ENCODE peak calls at places on chromosomes 2 and 18, in four cellular contexts. F is PC-3, S is GM23338, D is GM23248. I is an unnamed sample. For H3K4me1 and H3K9me2, the result is how much of the 10 kb centered on the place peaks cover.

GRCh38 chr2:230521386-230521785 is 105.4 kb downstream of the SP100 start:
- DNase-seq in S (no peak), F (no peak), D (no peak), I (no peak)

GRCh38 chr2:242004223-242004901 is 134.8 kb downstream of the RTP5 start:
- DNase-seq in D (no peak), S (no peak), F (no peak), I (no peak)

GRCh38 chr18:68847219-68847860 is 49.5 kb downstream of the CCDC102B start:
- DNase-seq in D (peak), S (peak), F (peak), I (peak)

GRCh38 chr2:142734231-142734630 is 143.2 kb upstream of the KYNU start:
- DNase-seq in D (no peak), F (no peak), S (no peak), I (no peak)

GRCh38 chr18:62732631-62733030 is 17.3 kb downstream of the PHLPP1 start:
- DNase-seq in F (no peak), S (no peak), D (no peak), I (no peak)

GRCh38 chr2:25123682-25124081 is 44.7 kb downstream of the POMC start:
- DNase-seq in D (no peak), S (no peak), F (no peak), I (no peak)

GRCh38 chr2:152335016-152335850 is at the start of gene FMNL2:
- DNase-seq in F (peak), D (peak), S (peak), I (peak)

GRCh38 chr2:109213646-109214417 is 84.8 kb downstream of the SH3RF3 start:
- DNase-seq in F (peak), S (no peak), D (peak), I (peak)

GRCh38 chr18:12821408-12821807 is 62.6 kb downstream of the PTPN2 start:
- DNase-seq in S (peak), D (no peak), F (no peak), I (no peak)

GRCh38 chr2:60437080-60437765 is 116.2 kb downstream of the BCL11A start:
- DNase-seq in F (no peak), S (no peak), D (no peak), I (no peak)

GRCh38 chr2:126749537-126749936 is 93.6 kb downstream of the GYPC start:
- DNase-seq in F (no peak), D (peak), S (peak), I (no peak)

GRCh38 chr2:111135910-111136297 is 15.2 kb downstream of the BCL2L11 start:
- DNase-seq in F (peak), D (peak), S (peak), I (no peak)

GRCh38 chr18:34847408-34847807 is 137.3 kb downstream of the DTNA start:
- DNase-seq in F (no peak), S (peak), D (no peak), I (no peak)

GRCh38 chr18:50161806-50162205 is 33.1 kb downstream of the MYO5B start:
- DNase-seq in D (no peak), S (no peak), F (peak), I (no peak)

GRCh38 chr2:201257941-201258665 is 2.2 kb upstream of the CASP8 start:
- DNase-seq in F (peak), D (peak), S (peak), I (peak)

GRCh38 chr2:182186132-182186735 is 200.6 kb downstream of the PPP1R1C start:
- DNase-seq in F (peak), S (peak), D (peak), I (peak)

GRCh38 chr2:85649201-85650190 is 18.5 kb downstream of the SFTPB start:
- DNase-seq in D (peak), S (no peak), F (peak), I (no peak)

GRCh38 chr2:170249761-170250160 is 71.8 kb downstream of the MYO3B start:
- DNase-seq in F (no peak), S (no peak), D (no peak), I (no peak)

GRCh38 chr2:19711470-19712372 is 190.1 kb downstream of the TTC32 start:
- DNase-seq in S (peak), F (peak), D (peak), I (peak)

GRCh38 chr2:218368621-218369153 is 12.0 kb downstream of the CATIP start:
- DNase-seq in S (peak), F (peak), D (peak), I (no peak)

GRCh38 chr18:79488311-79489047 is 92.7 kb downstream of the NFATC1 start:
- DNase-seq in F (no peak), S (no peak), D (no peak), I (no peak)

GRCh38 chr2:142965464-142965863 is 88.0 kb downstream of the KYNU start:
- DNase-seq in F (peak), D (peak), S (no peak), I (no peak)

GRCh38 chr2:74917702-74918619 is 40.5 kb upstream of the POLE4 start:
- DNase-seq in D (peak), F (peak), S (peak), I (no peak)

GRCh38 chr2:46798998-46799698 is 116.5 kb downstream of the MCFD2 start:
- DNase-seq in D (peak), S (no peak), F (no peak), I (no peak)

GRCh38 chr2:120243211-120243610 is 9.4 kb upstream of the RALB start:
- DNase-seq in D (peak), F (no peak), S (no peak), I (no peak)

GRCh38 chr2:47891369-47892337 is 14.6 kb downstream of the FBXO11 start:
- DNase-seq in F (no peak), D (peak), S (no peak), I (no peak)

GRCh38 chr2:32264422-32265149 is at the start of gene NLRC4:
- DNase-seq in D (no peak), S (no peak), F (no peak), I (peak)

GRCh38 chr2:137252934-137253333 is 487.6 kb downstream of the THSD7B start:
- DNase-seq in F (peak), S (no peak), D (peak), I (no peak)

GRCh38 chr2:216001612-216002215 is 11.6 kb downstream of the MREG start:
- DNase-seq in S (no peak), D (no peak), F (no peak), I (no peak)

GRCh38 chr2:113892004-113892740 is 2.3 kb downstream of the ACTR3 start:
- DNase-seq in D (no peak), F (no peak), S (no peak), I (no peak)
- H3K4me1 ChIP-seq in D (half or more), F (half or more), S (half or more), I (under half)

GRCh38 chr2:1915196-1915595 is 170.9 kb upstream of the PXDN start:
- DNase-seq in F (no peak), D (no peak), S (no peak), I (no peak)

GRCh38 chr2:1912771-1913170 is 168.5 kb upstream of the PXDN start:
- DNase-seq in F (no peak), D (no peak), S (no peak), I (no peak)

GRCh38 chr2:1914541-1915165 is 170.3 kb upstream of the PXDN start:
- DNase-seq in D (no peak), S (no peak), F (no peak), I (no peak)

GRCh38 chr2:1916881-1917280 is 172.6 kb upstream of the PXDN start:
- DNase-seq in S (no peak), D (no peak), F (no peak), I (no peak)

GRCh38 chr2:1915746-1916145 is 171.4 kb upstream of the PXDN start:
- DNase-seq in S (no peak), F (no peak), D (no peak), I (no peak)
- H3K9me2 ChIP-seq in S (under half), F (under half), D (under half), I (under half)

GRCh38 chr2:168662651-168663208 is 139.7 kb upstream of the NOSTRIN start:
- DNase-seq in D (peak), F (peak), S (no peak), I (no peak)
- H3K4me1 ChIP-seq in D (under half), F (under half), S (under half), I (under half)

DNA sequence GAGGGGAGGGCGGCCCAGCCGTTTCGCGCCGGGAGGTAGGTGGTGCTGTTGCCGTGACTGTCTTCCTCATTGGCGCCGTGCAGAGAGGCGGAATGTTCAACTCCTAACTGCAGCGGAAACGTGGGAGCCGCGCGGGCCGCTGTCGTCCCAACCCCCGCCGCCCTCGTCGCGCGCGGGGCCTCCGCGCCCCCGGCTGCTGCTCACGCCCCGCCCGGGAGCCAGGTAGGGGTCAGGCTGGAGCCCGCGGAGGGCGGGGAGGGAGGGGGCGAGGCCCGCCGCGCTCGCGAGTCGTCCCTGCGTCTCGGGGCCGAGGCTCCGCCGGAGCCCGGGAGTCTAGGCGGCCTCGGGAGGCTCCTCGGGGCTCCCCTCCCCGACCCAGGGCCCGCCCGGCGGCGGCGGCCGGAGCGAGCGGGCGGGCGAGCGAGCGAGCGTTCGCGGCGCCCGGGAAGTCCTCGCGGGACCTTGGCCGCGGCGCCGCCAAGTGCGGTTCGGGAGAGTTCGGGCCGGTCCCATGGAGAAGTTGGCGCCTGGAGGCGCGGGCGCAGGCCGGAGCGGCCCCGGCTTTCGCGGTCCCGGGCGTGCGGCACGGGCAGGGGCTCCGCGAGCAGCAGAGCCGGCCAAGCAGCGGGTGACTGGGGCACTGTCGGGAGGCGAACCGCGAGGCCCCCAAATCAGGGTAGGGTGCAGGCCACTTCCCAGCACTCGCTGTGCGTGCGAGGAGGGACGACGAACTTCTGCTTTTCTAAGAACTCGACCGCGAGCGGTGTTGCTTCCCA is at the start of gene MAP3K20:
- DNase-seq in D (peak), S (peak), F (peak), I (peak)
- H3K9me2 ChIP-seq in D (under half), S (under half), F (under half), I (under half)

DNA sequence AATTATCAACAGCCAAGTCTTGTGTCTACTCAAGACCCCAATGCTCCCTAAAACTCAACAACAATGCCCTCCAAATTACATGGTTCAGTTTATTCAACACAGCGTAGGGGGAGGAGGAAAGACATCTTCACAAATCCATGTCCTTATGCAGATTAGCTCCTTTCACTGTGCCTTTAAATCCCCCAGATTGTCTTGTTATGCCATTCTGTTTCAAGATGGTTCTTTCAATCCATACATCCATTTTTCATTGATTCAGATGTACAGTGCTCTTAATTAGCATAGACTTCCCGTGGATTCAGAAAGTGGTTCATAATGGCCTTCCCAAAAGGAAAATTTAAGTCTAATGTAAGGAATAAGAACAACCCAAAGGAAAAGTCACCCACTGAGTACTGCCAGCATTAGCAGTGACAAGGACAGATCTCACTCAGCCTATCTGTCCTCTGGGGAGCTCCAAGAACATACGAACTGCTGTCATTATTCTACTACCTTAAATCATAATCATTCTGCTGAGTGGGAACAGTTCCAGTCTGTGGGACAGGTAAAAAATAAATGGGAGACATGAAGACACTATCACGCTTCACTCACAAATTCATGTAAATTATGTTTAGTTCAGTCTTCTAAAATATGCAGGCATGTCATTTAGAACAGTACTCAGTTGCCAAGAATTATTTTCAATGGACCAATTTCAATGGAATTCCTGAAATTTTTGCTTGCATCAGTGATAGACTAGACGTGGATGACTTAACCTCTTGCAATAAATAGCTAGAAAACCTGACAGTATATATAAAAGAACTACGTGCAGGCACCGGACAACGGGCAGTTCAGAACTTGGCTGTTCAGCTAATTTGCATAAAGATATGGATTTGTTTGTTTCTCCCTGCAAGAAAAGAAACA is 58.9 kb upstream of the RNU4ATAC start:
- DNase-seq in S (peak), F (no peak), D (peak), I (no peak)
- H3K4me1 ChIP-seq in S (under half), F (under half), D (under half), I (under half)

I was measured in MM.1S.